ENCODE peak calls at places on chromosomes 7 and 10, in ten cellular contexts. X, W, O, B, U, J, V, H, M and S are unnamed samples.

GRCh38 chr10:26355241-26355640 is 82.9 kb upstream of the APBB1IP start:
- DNase-seq in X (no peak), W (no peak), O (no peak), B (no peak), U (no peak), J (no peak), V (no peak), H (no peak), M (no peak), S (no peak)

GRCh38 chr7:102875700-102876192 is 37.1 kb upstream of the LRRC17 start:
- DNase-seq in X (peak), W (no peak), O (no peak), B (no peak), U (no peak), J (no peak), V (peak), H (peak), M (no peak), S (peak)

GRCh38 chr10:92177546-92177945 is 113.3 kb downstream of the CPEB3 start:
- DNase-seq in X (no peak), W (no peak), O (no peak), B (no peak), U (no peak), J (no peak), V (peak), H (no peak), M (no peak), S (no peak)

GRCh38 chr7:98348726-98349474 is 52.0 kb downstream of the BAIAP2L1 start:
- DNase-seq in X (no peak), W (no peak), O (no peak), B (no peak), U (no peak), J (no peak), V (no peak), H (no peak), M (no peak), S (no peak)

GRCh38 chr10:113175756-113176651 is 226.0 kb downstream of the TCF7L2 start:
- DNase-seq in X (no peak), W (no peak), O (no peak), B (no peak), U (no peak), J (no peak), V (no peak), H (no peak), M (no peak), S (no peak)

GRCh38 chr10:58268454-58268945 is 462 bp upstream of the CISD1 start:
- DNase-seq in X (no peak), W (no peak), O (no peak), B (peak), U (no peak), J (no peak), V (no peak), H (no peak), M (no peak), S (no peak)

GRCh38 chr7:54813398-54813797 is 54.4 kb upstream of the SEC61G start:
- DNase-seq in X (no peak), W (no peak), O (no peak), B (no peak), U (no peak), J (peak), V (no peak), H (no peak), M (peak), S (no peak)

GRCh38 chr10:60236869-60237524 is 152.7 kb downstream of the ANK3 start:
- DNase-seq in X (no peak), W (no peak), O (no peak), B (peak), U (no peak), J (no peak), V (no peak), H (no peak), M (peak), S (no peak)

GRCh38 chr10:24908793-24909423 is 43.5 kb downstream of the PRTFDC1 start:
- DNase-seq in X (no peak), W (no peak), O (no peak), B (no peak), U (no peak), J (no peak), V (peak), H (peak), M (no peak), S (no peak)

GRCh38 chr7:2982831-2983230 is 60.8 kb downstream of the CARD11 start:
- DNase-seq in X (no peak), W (peak), O (no peak), B (no peak), U (no peak), J (no peak), V (no peak), H (no peak), M (no peak), S (no peak)

GRCh38 chr10:131797626-131798025 is 103.2 kb upstream of the PPP2R2D start:
- DNase-seq in X (no peak), W (no peak), O (peak), B (peak), U (no peak), J (no peak), V (no peak), H (no peak), M (no peak), S (no peak)

GRCh38 chr7:191105-192034 is 1.0 kb upstream of the FAM20C start:
- DNase-seq in X (no peak), W (no peak), O (no peak), B (peak), U (no peak), J (no peak), V (peak), H (peak), M (peak), S (no peak)

GRCh38 chr10:44651834-44652233 is 259.3 kb upstream of the TMEM72 start:
- DNase-seq in X (no peak), W (no peak), O (no peak), B (no peak), U (no peak), J (no peak), V (no peak), H (no peak), M (peak), S (no peak)

GRCh38 chr10:80617807-80618206 is 80.1 kb downstream of the SH2D4B start:
- DNase-seq in X (no peak), W (no peak), O (no peak), B (no peak), U (no peak), J (no peak), V (no peak), H (no peak), M (no peak), S (no peak)

GRCh38 chr10:50431118-50431517 is 179.8 kb upstream of the ASAH2 start:
- DNase-seq in X (no peak), W (no peak), O (no peak), B (no peak), U (no peak), J (no peak), V (no peak), H (no peak), M (no peak), S (no peak)

GRCh38 chr7:37208528-37208927 is 240.1 kb downstream of the ELMO1 start:
- DNase-seq in X (no peak), W (peak), O (peak), B (peak), U (peak), J (peak), V (peak), H (peak), M (no peak), S (no peak)

GRCh38 chr10:99654390-99654789 is 4.9 kb upstream of the ENTPD7 start:
- DNase-seq in X (no peak), W (no peak), O (no peak), B (no peak), U (no peak), J (no peak), V (no peak), H (no peak), M (no peak), S (no peak)

GRCh38 chr7:106223156-106223555 is 61.6 kb downstream of the NAMPT start:
- DNase-seq in X (no peak), W (no peak), O (no peak), B (no peak), U (no peak), J (peak), V (no peak), H (no peak), M (no peak), S (no peak)

GRCh38 chr10:46547881-46548780 is 8.3 kb downstream of the GPRIN2 start:
- DNase-seq in X (no peak), W (no peak), O (peak), B (peak), U (no peak), J (no peak), V (no peak), H (no peak), M (no peak), S (no peak)

GRCh38 chr7:155509725-155510551 is 36.4 kb downstream of the CNPY1 start:
- DNase-seq in X (peak), W (no peak), O (peak), B (no peak), U (no peak), J (no peak), V (no peak), H (no peak), M (no peak), S (no peak)

GRCh38 chr7:151470656-151471180 is 30.8 kb upstream of the CRYGN start:
- DNase-seq in X (no peak), W (no peak), O (no peak), B (no peak), U (peak), J (no peak), V (no peak), H (no peak), M (no peak), S (no peak)

GRCh38 chr7:127251458-127252379 is 1.0 kb downstream of the GRM8 start:
- DNase-seq in X (no peak), W (no peak), O (peak), B (no peak), U (peak), J (no peak), V (no peak), H (peak), M (no peak), S (no peak)

GRCh38 chr7:116588225-116588624 is 63.4 kb downstream of the CAV1 start:
- DNase-seq in X (no peak), W (no peak), O (no peak), B (no peak), U (no peak), J (no peak), V (peak), H (no peak), M (no peak), S (no peak)

GRCh38 chr7:117110480-117111315 is 157.4 kb downstream of the ST7 start:
- DNase-seq in X (no peak), W (peak), O (no peak), B (no peak), U (no peak), J (no peak), V (no peak), H (no peak), M (no peak), S (no peak)

GRCh38 chr10:8137272-8137680 is 82.8 kb downstream of the GATA3 start:
- DNase-seq in X (no peak), W (peak), O (no peak), B (no peak), U (no peak), J (no peak), V (no peak), H (no peak), M (no peak), S (no peak)

GRCh38 chr10:71419750-71420149 is 23.0 kb downstream of the CDH23 start:
- DNase-seq in X (no peak), W (no peak), O (no peak), B (no peak), U (no peak), J (no peak), V (no peak), H (no peak), M (no peak), S (no peak)

GRCh38 chr10:51170518-51171245 is 96.4 kb downstream of the PRKG1 start:
- DNase-seq in X (no peak), W (no peak), O (no peak), B (no peak), U (no peak), J (no peak), V (no peak), H (peak), M (no peak), S (no peak)

GRCh38 chr7:123580406-123581161 is 21.0 kb upstream of the ASB15 start:
- DNase-seq in X (no peak), W (no peak), O (peak), B (no peak), U (peak), J (no peak), V (peak), H (peak), M (no peak), S (peak)

GRCh38 chr7:135905355-135905754 is 71.8 kb downstream of the MTPN start:
- DNase-seq in X (no peak), W (no peak), O (no peak), B (no peak), U (no peak), J (no peak), V (no peak), H (no peak), M (no peak), S (no peak)

GRCh38 chr10:88245974-88246511 is 337.1 kb downstream of the RNLS start:
- DNase-seq in X (no peak), W (no peak), O (no peak), B (peak), U (no peak), J (no peak), V (no peak), H (no peak), M (no peak), S (no peak)

GRCh38 chr7:41816111-41816510 is 113.2 kb upstream of the INHBA start:
- DNase-seq in X (no peak), W (no peak), O (no peak), B (no peak), U (no peak), J (no peak), V (no peak), H (no peak), M (no peak), S (no peak)

GRCh38 chr10:35795131-35795819 is 153.2 kb upstream of the FZD8 start:
- DNase-seq in X (no peak), W (no peak), O (no peak), B (no peak), U (no peak), J (no peak), V (peak), H (peak), M (peak), S (peak)

GRCh38 chr10:98028168-98028770 is 2.2 kb downstream of the CRTAC1 start:
- DNase-seq in X (peak), W (peak), O (peak), B (no peak), U (peak), J (no peak), V (no peak), H (no peak), M (peak), S (no peak)

GRCh38 chr10:62582804-62583208 is 208.6 kb downstream of the ZNF365 start:
- DNase-seq in X (no peak), W (no peak), O (no peak), B (peak), U (no peak), J (peak), V (peak), H (peak), M (peak), S (peak)
- H3K27ac ChIP-seq in X (no peak), W (no peak), O (no peak), B (peak), U (no peak), J (peak), V (no peak), H (peak), M (peak), S (peak)

GRCh38 chr7:75983471-75984129 is 10.8 kb downstream of the TMEM120A start:
- DNase-seq in X (no peak), W (no peak), O (no peak), B (peak), U (no peak), J (no peak), V (no peak), H (no peak), M (no peak), S (no peak)

GRCh38 chr7:75985518-75986146 is 8.8 kb downstream of the TMEM120A start:
- DNase-seq in X (no peak), W (no peak), O (no peak), B (no peak), U (no peak), J (no peak), V (no peak), H (no peak), M (peak), S (no peak)

GRCh38 chr7:75984130-75985008 is 10.0 kb downstream of the TMEM120A start:
- DNase-seq in X (no peak), W (no peak), O (no peak), B (no peak), U (no peak), J (no peak), V (no peak), H (no peak), M (no peak), S (no peak)

GRCh38 chr7:75986147-75986781 is 8.1 kb downstream of the TMEM120A start:
- DNase-seq in X (no peak), W (no peak), O (no peak), B (peak), U (no peak), J (no peak), V (no peak), H (no peak), M (no peak), S (no peak)

GRCh38 chr7:75985009-75985517 is 9.3 kb downstream of the TMEM120A start:
- DNase-seq in X (no peak), W (no peak), O (no peak), B (no peak), U (no peak), J (no peak), V (no peak), H (no peak), M (no peak), S (no peak)
- H3K27ac ChIP-seq in X (no peak), W (no peak), O (no peak), B (peak), U (no peak), J (no peak), V (no peak), H (peak), M (no peak), S (no peak)

GRCh38 chr7:25029075-25029474 is 49.1 kb upstream of the OSBPL3 start:
- DNase-seq in X (no peak), W (no peak), O (no peak), B (no peak), U (no peak), J (no peak), V (no peak), H (no peak), M (no peak), S (no peak)
- H3K27ac ChIP-seq in X (no peak), W (peak), O (no peak), B (no peak), U (no peak), J (no peak), V (peak), H (peak), M (peak), S (peak)

GRCh38 chr10:4661572-4662255 is 164.3 kb upstream of the AKR1E2 start:
- DNase-seq in X (no peak), W (no peak), O (no peak), B (peak), U (no peak), J (no peak), V (no peak), H (no peak), M (peak), S (no peak)

GRCh38 chr10:4663162-4663992 is 162.6 kb upstream of the AKR1E2 start:
- DNase-seq in X (no peak), W (no peak), O (no peak), B (peak), U (no peak), J (peak), V (peak), H (peak), M (no peak), S (peak)

GRCh38 chr10:4658777-4659176 is 167.2 kb upstream of the AKR1E2 start:
- DNase-seq in X (no peak), W (no peak), O (no peak), B (no peak), U (no peak), J (no peak), V (no peak), H (no peak), M (no peak), S (no peak)

GRCh38 chr10:4656576-4657194 is 169.3 kb upstream of the AKR1E2 start:
- DNase-seq in X (no peak), W (peak), O (peak), B (peak), U (peak), J (peak), V (no peak), H (peak), M (peak), S (no peak)

GRCh38 chr10:4662576-4663161 is 163.3 kb upstream of the AKR1E2 start:
- DNase-seq in X (no peak), W (no peak), O (no peak), B (peak), U (no peak), J (no peak), V (no peak), H (no peak), M (no peak), S (no peak)
- H3K27ac ChIP-seq in X (no peak), W (no peak), O (no peak), B (peak), U (no peak), J (peak), V (peak), H (peak), M (peak), S (peak)

GRCh38 chr7:158491094-158491493 is 96.5 kb downstream of the PTPRN2 start:
- DNase-seq in X (no peak), W (no peak), O (no peak), B (no peak), U (no peak), J (no peak), V (no peak), H (no peak), M (no peak), S (no peak)
- H3K27ac ChIP-seq in X (no peak), W (no peak), O (no peak), B (no peak), U (no peak), J (no peak), V (no peak), H (no peak), M (no peak), S (no peak)

GRCh38 chr10:117865945-117866344 is 180.8 kb downstream of the RAB11FIP2 start:
- DNase-seq in X (no peak), W (no peak), O (no peak), B (no peak), U (no peak), J (no peak), V (no peak), H (no peak), M (no peak), S (no peak)

DNA sequence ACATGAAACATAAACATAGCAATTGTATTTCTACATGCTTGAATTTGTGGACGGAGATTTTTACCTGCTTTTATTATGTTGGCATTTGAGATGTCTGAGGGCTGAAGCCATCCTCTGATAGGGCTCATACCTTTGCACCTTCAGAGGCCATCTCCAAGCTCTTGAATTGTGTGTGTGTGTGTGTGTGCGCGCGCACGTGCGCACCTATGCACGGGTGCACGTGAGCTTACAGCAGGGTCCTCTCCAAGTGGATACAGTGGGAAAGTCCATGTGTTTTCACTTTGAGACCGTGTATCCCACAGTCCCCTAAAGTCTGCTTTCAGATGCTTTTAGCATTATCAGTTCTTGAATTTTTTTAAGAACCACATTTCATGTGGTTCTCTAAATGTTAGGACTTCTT is 178.6 kb downstream of the RAB11FIP2 start:
- DNase-seq in X (no peak), W (no peak), O (no peak), B (no peak), U (no peak), J (no peak), V (no peak), H (no peak), M (no peak), S (no peak)
- H3K27ac ChIP-seq in X (no peak), W (no peak), O (no peak), B (no peak), U (no peak), J (no peak), V (no peak), H (no peak), M (no peak), S (no peak)